ENCODE peak calls at places on chromosomes 4 and X, in six cellular contexts. One of them, this sample, is unnamed.

GRCh38 chr4:52870225-52870624 is 8.1 kb downstream of the RASL11B start:
- DNase-seq in IMR-90: no peak
- DNase-seq in neural crest cell: no peak
- DNase-seq in pancreas: no peak
- DNase-seq in colonic mucosa: no peak
- DNase-seq in choroid plexus epithelial cell: no peak
- DNase-seq in this sample: no peak

GRCh38 chrX:12955882-12956703 is 18.8 kb upstream of the TMSB4X start:
- DNase-seq in IMR-90: peak
- DNase-seq in neural crest cell: no peak
- DNase-seq in pancreas: peak
- DNase-seq in colonic mucosa: peak
- DNase-seq in choroid plexus epithelial cell: peak
- DNase-seq in this sample: no peak

GRCh38 chr4:185723619-185724150 is 88.3 kb downstream of the SORBS2 start:
- DNase-seq in IMR-90: no peak
- DNase-seq in neural crest cell: no peak
- DNase-seq in pancreas: no peak
- DNase-seq in colonic mucosa: no peak
- DNase-seq in choroid plexus epithelial cell: no peak
- DNase-seq in this sample: no peak

GRCh38 chr4:67700119-67700873 is 659 bp downstream of the UBA6 start:
- DNase-seq in IMR-90: peak
- DNase-seq in neural crest cell: no peak
- DNase-seq in pancreas: no peak
- DNase-seq in colonic mucosa: no peak
- DNase-seq in choroid plexus epithelial cell: peak
- DNase-seq in this sample: no peak

GRCh38 chr4:121484633-121485032 is 103.8 kb upstream of the QRFPR start:
- DNase-seq in IMR-90: peak
- DNase-seq in neural crest cell: no peak
- DNase-seq in pancreas: no peak
- DNase-seq in colonic mucosa: no peak
- DNase-seq in choroid plexus epithelial cell: peak
- DNase-seq in this sample: no peak

GRCh38 chrX:48540015-48540350 is 469 bp downstream of the TBC1D25 start:
- DNase-seq in IMR-90: peak
- DNase-seq in neural crest cell: no peak
- DNase-seq in pancreas: peak
- DNase-seq in colonic mucosa: peak
- DNase-seq in choroid plexus epithelial cell: peak
- DNase-seq in this sample: no peak

GRCh38 chrX:77785400-77785745 is 643 bp downstream of the ATRX start:
- DNase-seq in IMR-90: peak
- DNase-seq in neural crest cell: peak
- DNase-seq in pancreas: peak
- DNase-seq in colonic mucosa: peak
- DNase-seq in choroid plexus epithelial cell: peak
- DNase-seq in this sample: no peak

GRCh38 chr4:55078987-55079386 is 46.4 kb downstream of the KDR start:
- DNase-seq in IMR-90: peak
- DNase-seq in neural crest cell: no peak
- DNase-seq in pancreas: no peak
- DNase-seq in colonic mucosa: no peak
- DNase-seq in choroid plexus epithelial cell: peak
- DNase-seq in this sample: no peak

GRCh38 chr4:141427726-141428296 is 207.1 kb downstream of the ZNF330 start:
- DNase-seq in IMR-90: peak
- DNase-seq in neural crest cell: no peak
- DNase-seq in pancreas: no peak
- DNase-seq in colonic mucosa: no peak
- DNase-seq in choroid plexus epithelial cell: no peak
- DNase-seq in this sample: no peak

GRCh38 chr4:120723986-120724385 is 198.5 kb downstream of the PRDM5 start:
- DNase-seq in IMR-90: no peak
- DNase-seq in neural crest cell: no peak
- DNase-seq in pancreas: no peak
- DNase-seq in colonic mucosa: no peak
- DNase-seq in choroid plexus epithelial cell: no peak
- DNase-seq in this sample: no peak

GRCh38 chrX:17052776-17053175 is 106.3 kb downstream of the REPS2 start:
- DNase-seq in IMR-90: no peak
- DNase-seq in neural crest cell: no peak
- DNase-seq in pancreas: no peak
- DNase-seq in colonic mucosa: no peak
- DNase-seq in choroid plexus epithelial cell: no peak
- DNase-seq in this sample: no peak

GRCh38 chrX:51853251-51853650 is 40.2 kb upstream of the MAGED1 start:
- DNase-seq in IMR-90: no peak
- DNase-seq in neural crest cell: no peak
- DNase-seq in pancreas: no peak
- DNase-seq in colonic mucosa: no peak
- DNase-seq in choroid plexus epithelial cell: no peak
- DNase-seq in this sample: no peak

GRCh38 chr4:38857354-38858096 is 908 bp upstream of the TLR6 start:
- DNase-seq in IMR-90: peak
- DNase-seq in neural crest cell: no peak
- DNase-seq in pancreas: peak
- DNase-seq in colonic mucosa: no peak
- DNase-seq in choroid plexus epithelial cell: peak
- DNase-seq in this sample: no peak

GRCh38 chr4:39134674-39135073 is 47.7 kb upstream of the WDR19 start:
- DNase-seq in IMR-90: peak
- DNase-seq in neural crest cell: no peak
- DNase-seq in pancreas: no peak
- DNase-seq in colonic mucosa: no peak
- DNase-seq in choroid plexus epithelial cell: no peak
- DNase-seq in this sample: no peak

GRCh38 chr4:26104056-26104685 is 190.2 kb downstream of the SMIM20 start:
- DNase-seq in IMR-90: no peak
- DNase-seq in neural crest cell: no peak
- DNase-seq in pancreas: no peak
- DNase-seq in colonic mucosa: no peak
- DNase-seq in choroid plexus epithelial cell: no peak
- DNase-seq in this sample: no peak
- TF ChIP-seq CTCF in IMR-90: no peak
- TF ChIP-seq CTCF in neural crest cell: no peak
- TF ChIP-seq CTCF in pancreas: no peak
- TF ChIP-seq CTCF in colonic mucosa: no peak
- TF ChIP-seq CTCF in choroid plexus epithelial cell: no peak
- TF ChIP-seq CTCF in this sample: no peak

GRCh38 chrX:7170903-7171302 is 22.9 kb upstream of the PUDP start:
- DNase-seq in IMR-90: no peak
- DNase-seq in neural crest cell: no peak
- DNase-seq in pancreas: no peak
- DNase-seq in colonic mucosa: peak
- DNase-seq in choroid plexus epithelial cell: peak
- DNase-seq in this sample: no peak
- TF ChIP-seq CTCF in IMR-90: peak
- TF ChIP-seq CTCF in neural crest cell: peak
- TF ChIP-seq CTCF in pancreas: no peak
- TF ChIP-seq CTCF in colonic mucosa: peak
- TF ChIP-seq CTCF in choroid plexus epithelial cell: peak
- TF ChIP-seq CTCF in this sample: peak

GRCh38 chr4:75889537-75890199 is 12.6 kb downstream of the PPEF2 start:
- DNase-seq in IMR-90: no peak
- DNase-seq in neural crest cell: no peak
- DNase-seq in pancreas: no peak
- DNase-seq in colonic mucosa: no peak
- DNase-seq in choroid plexus epithelial cell: no peak
- DNase-seq in this sample: no peak

GRCh38 chr4:75895744-75896314 is 6.4 kb downstream of the PPEF2 start:
- DNase-seq in IMR-90: peak
- DNase-seq in neural crest cell: no peak
- DNase-seq in pancreas: no peak
- DNase-seq in colonic mucosa: peak
- DNase-seq in choroid plexus epithelial cell: peak
- DNase-seq in this sample: no peak

GRCh38 chr4:75891611-75892010 is 10.6 kb downstream of the PPEF2 start:
- DNase-seq in IMR-90: no peak
- DNase-seq in neural crest cell: no peak
- DNase-seq in pancreas: no peak
- DNase-seq in colonic mucosa: no peak
- DNase-seq in choroid plexus epithelial cell: no peak
- DNase-seq in this sample: no peak

DNA sequence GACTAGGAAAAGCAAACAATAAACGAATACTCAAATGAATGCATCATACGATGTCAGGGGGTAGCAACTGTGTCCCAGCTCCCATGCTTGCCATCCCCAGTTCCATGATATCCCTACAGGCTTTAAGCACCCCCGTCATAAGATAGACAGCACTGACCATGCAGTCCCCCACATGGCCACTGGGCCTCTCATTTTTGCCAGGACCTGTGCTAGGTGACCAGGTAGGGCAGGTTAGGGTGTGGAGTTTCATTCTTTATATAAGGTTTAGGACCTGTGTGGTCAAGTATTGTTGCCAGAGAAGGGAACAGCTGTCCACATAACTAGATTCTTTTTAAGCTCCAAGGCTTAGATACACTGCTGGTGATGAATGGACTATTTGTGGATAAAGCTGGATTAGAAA is 9.7 kb downstream of the PPEF2 start:
- DNase-seq in IMR-90: no peak
- DNase-seq in neural crest cell: no peak
- DNase-seq in pancreas: no peak
- DNase-seq in colonic mucosa: no peak
- DNase-seq in choroid plexus epithelial cell: no peak
- DNase-seq in this sample: no peak
- TF ChIP-seq CTCF in IMR-90: no peak
- TF ChIP-seq CTCF in neural crest cell: peak
- TF ChIP-seq CTCF in pancreas: no peak
- TF ChIP-seq CTCF in colonic mucosa: no peak
- TF ChIP-seq CTCF in choroid plexus epithelial cell: peak
- TF ChIP-seq CTCF in this sample: peak

GRCh38 chrX:70338290-70338689 is 48.4 kb downstream of the KIF4A start:
- DNase-seq in IMR-90: no peak
- DNase-seq in neural crest cell: no peak
- DNase-seq in pancreas: no peak
- DNase-seq in colonic mucosa: no peak
- DNase-seq in choroid plexus epithelial cell: no peak
- DNase-seq in this sample: no peak

GRCh38 chrX:70331161-70331560 is 41.3 kb downstream of the KIF4A start:
- DNase-seq in IMR-90: peak
- DNase-seq in neural crest cell: no peak
- DNase-seq in pancreas: no peak
- DNase-seq in colonic mucosa: no peak
- DNase-seq in choroid plexus epithelial cell: peak
- DNase-seq in this sample: no peak

GRCh38 chrX:70336767-70337166 is 46.9 kb downstream of the KIF4A start:
- DNase-seq in IMR-90: no peak
- DNase-seq in neural crest cell: no peak
- DNase-seq in pancreas: no peak
- DNase-seq in colonic mucosa: no peak
- DNase-seq in choroid plexus epithelial cell: no peak
- DNase-seq in this sample: no peak

DNA sequence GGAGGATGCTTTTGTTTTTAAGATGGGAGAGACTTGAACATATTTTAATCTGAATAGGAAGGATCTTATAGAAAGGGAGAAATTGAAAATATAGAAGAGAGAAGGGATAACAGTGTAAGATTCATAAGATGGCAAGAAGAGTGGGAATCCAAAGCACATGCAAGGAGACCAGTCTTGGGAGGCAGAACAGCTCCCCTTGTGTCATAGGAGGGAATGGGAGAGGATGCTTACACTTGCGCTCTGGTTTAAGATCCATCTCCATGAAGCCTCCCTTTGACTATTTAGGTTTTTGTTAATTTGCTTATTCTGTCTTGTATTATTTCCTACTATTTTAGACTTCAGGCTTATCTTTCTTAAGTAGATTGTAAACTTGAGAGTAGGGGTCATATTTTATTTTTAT is 42.7 kb downstream of the KIF4A start:
- DNase-seq in IMR-90: no peak
- DNase-seq in neural crest cell: no peak
- DNase-seq in pancreas: no peak
- DNase-seq in colonic mucosa: no peak
- DNase-seq in choroid plexus epithelial cell: no peak
- DNase-seq in this sample: no peak
- TF ChIP-seq CTCF in IMR-90: no peak
- TF ChIP-seq CTCF in neural crest cell: peak
- TF ChIP-seq CTCF in pancreas: no peak
- TF ChIP-seq CTCF in colonic mucosa: no peak
- TF ChIP-seq CTCF in choroid plexus epithelial cell: peak
- TF ChIP-seq CTCF in this sample: peak